ENCODE peak calls at places on chromosomes 2 and 18, in five cellular contexts. Z, D, V, P and H are unnamed samples.

GRCh38 chr2:88856409-88857135 is 165.1 kb downstream of the RPIA start:
- DNase-seq in Z (no peak), D (no peak), V (no peak), P (no peak), H (no peak)

GRCh38 chr2:112626604-112627059 is 19.1 kb upstream of the SLC20A1 start:
- DNase-seq in Z (peak), D (peak), V (no peak), P (peak), H (peak)

GRCh38 chr2:241796610-241797138 is 12.3 kb upstream of the NEU4 start:
- DNase-seq in Z (no peak), D (no peak), V (no peak), P (no peak), H (no peak)

GRCh38 chr2:75570948-75571729 is 10.4 kb upstream of the EVA1A start:
- DNase-seq in Z (no peak), D (peak), V (no peak), P (no peak), H (no peak)

GRCh38 chr2:147100406-147101035 is 744.3 kb upstream of the ACVR2A start:
- DNase-seq in Z (no peak), D (peak), V (peak), P (no peak), H (no peak)

GRCh38 chr2:38163579-38163978 is 87.6 kb upstream of the CYP1B1 start:
- DNase-seq in Z (no peak), D (no peak), V (no peak), P (no peak), H (no peak)

GRCh38 chr2:130390460-130391057 is 34.7 kb downstream of the PTPN18 start:
- DNase-seq in Z (no peak), D (no peak), V (no peak), P (no peak), H (no peak)

GRCh38 chr2:166917433-166917832 is 29.2 kb downstream of the XIRP2 start:
- DNase-seq in Z (peak), D (peak), V (no peak), P (no peak), H (no peak)

GRCh38 chr18:12990977-12991838 is at the start of gene CEP192:
- DNase-seq in Z (peak), D (peak), V (peak), P (peak), H (peak)

GRCh38 chr18:70489556-70489955 is 200.7 kb downstream of the SOCS6 start:
- DNase-seq in Z (no peak), D (no peak), V (no peak), P (no peak), H (no peak)

GRCh38 chr2:29706171-29706690 is 215.2 kb downstream of the ALK start:
- DNase-seq in Z (no peak), D (peak), V (no peak), P (no peak), H (no peak)

GRCh38 chr2:132857334-132857733 is 187.3 kb upstream of the LYPD1 start:
- DNase-seq in Z (no peak), D (no peak), V (no peak), P (no peak), H (no peak)

GRCh38 chr2:207258191-207258991 is 92.6 kb upstream of the KLF7 start:
- DNase-seq in Z (peak), D (peak), V (peak), P (no peak), H (peak)

GRCh38 chr2:43038034-43038719 is 188.2 kb downstream of the ZFP36L2 start:
- DNase-seq in Z (no peak), D (no peak), V (no peak), P (no peak), H (peak)

GRCh38 chr2:100640329-100641114 is 77.7 kb downstream of the PDCL3 start:
- DNase-seq in Z (peak), D (no peak), V (no peak), P (no peak), H (no peak)

GRCh38 chr2:130873700-130874346 is 37.1 kb downstream of the ARHGEF4 start:
- DNase-seq in Z (peak), D (peak), V (peak), P (peak), H (peak)

GRCh38 chr2:185745864-185746859 is 7.6 kb downstream of the FSIP2 start:
- DNase-seq in Z (no peak), D (no peak), V (no peak), P (no peak), H (no peak)

GRCh38 chr2:15947431-15947830 is 7.1 kb downstream of the MYCN start:
- DNase-seq in Z (no peak), D (no peak), V (no peak), P (no peak), H (no peak)

GRCh38 chr2:140274891-140275290 is 1494.7 kb upstream of the NXPH2 start:
- DNase-seq in Z (no peak), D (no peak), V (no peak), P (no peak), H (no peak)

GRCh38 chr2:161982548-161982947 is 91.5 kb downstream of the DPP4 start:
- DNase-seq in Z (no peak), D (no peak), V (no peak), P (no peak), H (no peak)

GRCh38 chr2:225494100-225494459 is 94.6 kb downstream of the NYAP2 start:
- DNase-seq in Z (no peak), D (no peak), V (no peak), P (no peak), H (peak)

GRCh38 chr2:96872591-96873349 is 2.9 kb upstream of the SEMA4C start:
- DNase-seq in Z (no peak), D (no peak), V (no peak), P (no peak), H (no peak)

GRCh38 chr2:70070557-70071268 is 16.6 kb upstream of the PCBP1 start:
- DNase-seq in Z (peak), D (peak), V (peak), P (peak), H (peak)

GRCh38 chr2:3422161-3422767 is 42.8 kb downstream of the TRAPPC12 start:
- DNase-seq in Z (no peak), D (no peak), V (no peak), P (no peak), H (no peak)

GRCh38 chr2:218904176-218904575 is 23.5 kb downstream of the WNT10A start:
- DNase-seq in Z (peak), D (no peak), V (no peak), P (no peak), H (no peak)

GRCh38 chr2:74333175-74333574 is 10.0 kb downstream of the SLC4A5 start:
- DNase-seq in Z (peak), D (peak), V (peak), P (no peak), H (peak)
- TF ChIP-seq CTCF in Z (peak), D (peak), V (peak), P (no peak), H (peak)

DNA sequence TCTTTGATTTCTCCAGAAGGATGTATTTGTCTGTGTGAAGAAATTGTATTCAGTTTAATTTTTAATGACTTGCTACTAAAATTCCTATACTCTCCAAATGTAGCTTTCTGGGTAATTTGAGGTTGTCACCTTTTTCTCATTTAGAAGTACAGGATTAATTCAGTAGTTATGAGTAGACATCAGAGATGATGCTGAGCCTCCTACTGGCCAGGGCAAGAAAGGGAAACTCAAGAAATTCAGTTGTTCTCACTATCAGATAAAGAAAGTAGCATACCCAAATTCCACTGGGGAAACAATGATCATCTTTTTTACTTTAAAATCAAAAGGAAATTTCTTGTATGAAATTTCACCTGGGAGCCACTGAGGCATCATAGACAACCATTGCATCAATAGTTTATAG is 199.4 kb downstream of the SATB2 start:
- DNase-seq in Z (peak), D (no peak), V (no peak), P (no peak), H (peak)
- TF ChIP-seq CTCF in Z (peak), D (peak), V (peak), P (no peak), H (no peak)

GRCh38 chr2:65620524-65620923 is 188.1 kb upstream of the SPRED2 start:
- DNase-seq in Z (no peak), D (no peak), V (no peak), P (no peak), H (no peak)
- TF ChIP-seq CTCF in Z (no peak), D (no peak), V (no peak), P (no peak), H (no peak)

GRCh38 chr2:192286093-192286701 is 91.5 kb upstream of the TMEFF2 start:
- DNase-seq in Z (peak), D (peak), V (peak), P (no peak), H (peak)
- TF ChIP-seq CTCF in Z (peak), D (peak), V (peak), P (no peak), H (peak)

GRCh38 chr2:149651229-149651628 is 63.7 kb upstream of the MMADHC start:
- DNase-seq in Z (no peak), D (no peak), V (no peak), P (no peak), H (no peak)

GRCh38 chr2:149648282-149649030 is 60.9 kb upstream of the MMADHC start:
- DNase-seq in Z (peak), D (peak), V (peak), P (no peak), H (peak)

GRCh38 chr2:149650006-149650405 is 62.4 kb upstream of the MMADHC start:
- DNase-seq in Z (peak), D (no peak), V (no peak), P (no peak), H (no peak)

GRCh38 chr2:149645391-149645790 is 57.8 kb upstream of the MMADHC start:
- DNase-seq in Z (peak), D (peak), V (no peak), P (no peak), H (no peak)
- TF ChIP-seq CTCF in Z (peak), D (peak), V (peak), P (no peak), H (no peak)

GRCh38 chr2:35168351-35168750 is 1187.2 kb upstream of the CRIM1 start:
- DNase-seq in Z (no peak), D (no peak), V (no peak), P (no peak), H (peak)
- TF ChIP-seq CTCF in Z (no peak), D (no peak), V (no peak), P (no peak), H (peak)

GRCh38 chr2:232875256-232876070 is 5.4 kb downstream of the SNORC start:
- DNase-seq in Z (no peak), D (no peak), V (no peak), P (no peak), H (no peak)
- TF ChIP-seq CTCF in Z (no peak), D (peak), V (no peak), P (no peak), H (no peak)

GRCh38 chr2:205022751-205023150 is 477.5 kb downstream of the PARD3B start:
- DNase-seq in Z (no peak), D (no peak), V (no peak), P (no peak), H (no peak)

GRCh38 chr2:205030695-205031094 is 485.4 kb downstream of the PARD3B start:
- DNase-seq in Z (no peak), D (peak), V (no peak), P (no peak), H (no peak)

GRCh38 chr2:205020673-205021072 is 475.4 kb downstream of the PARD3B start:
- DNase-seq in Z (no peak), D (no peak), V (no peak), P (no peak), H (no peak)

GRCh38 chr2:205024822-205025518 is 479.7 kb downstream of the PARD3B start:
- DNase-seq in Z (peak), D (peak), V (peak), P (no peak), H (peak)

GRCh38 chr2:205025580-205026240 is 480.4 kb downstream of the PARD3B start:
- DNase-seq in Z (peak), D (peak), V (no peak), P (no peak), H (no peak)
- TF ChIP-seq CTCF in Z (no peak), D (no peak), V (no peak), P (no peak), H (no peak)

GRCh38 chr2:127154985-127155650 is 48.2 kb upstream of the BIN1 start:
- DNase-seq in Z (peak), D (peak), V (no peak), P (no peak), H (no peak)
- TF ChIP-seq CTCF in Z (no peak), D (no peak), V (no peak), P (no peak), H (no peak)

DNA sequence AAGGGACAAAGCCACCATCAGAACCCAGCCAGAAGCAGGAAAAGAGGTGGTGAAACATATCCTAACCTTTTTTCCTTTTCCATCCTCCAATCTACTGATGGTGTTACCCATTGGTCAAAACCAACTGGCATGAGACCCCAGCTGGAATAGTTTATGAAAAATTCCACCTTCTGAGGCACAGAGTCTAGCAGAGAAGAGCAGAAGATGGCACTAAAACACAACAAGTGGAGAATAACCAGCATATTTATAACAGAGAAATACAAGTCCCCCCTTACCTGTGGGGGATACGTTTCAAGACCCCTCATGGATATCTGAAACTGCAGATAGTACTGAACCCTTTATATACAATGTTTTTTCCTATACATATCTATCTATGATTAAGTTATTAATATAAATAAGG is 4.9 kb upstream of the INPP1 start:
- DNase-seq in Z (no peak), D (no peak), V (no peak), P (no peak), H (no peak)
- TF ChIP-seq CTCF in Z (no peak), D (no peak), V (no peak), P (peak), H (no peak)